ENCODE peak calls at places on chromosomes 16 and 17, in five cellular contexts. S is cardiac fibroblast, P is psoas muscle, O is skeletal muscle cell, Z is adrenal gland. B is an unnamed sample.

GRCh38 chr16:11309895-11310633 is 28.9 kb upstream of the PRM1 start:
- DNase-seq in S (no peak), P (no peak), O (no peak), Z (no peak), B (no peak)

GRCh38 chr16:15605869-15606520 is 37.0 kb downstream of the MARF1 start:
- DNase-seq in S (no peak), P (no peak), O (no peak), Z (no peak), B (no peak)

GRCh38 chr16:19291459-19291858 is 5.9 kb downstream of the CLEC19A start:
- DNase-seq in S (peak; percentile 3), P (no peak), O (no peak), Z (peak; percentile 45), B (no peak)

GRCh38 chr16:31696968-31697743 is 169.5 kb downstream of the AHSP start:
- DNase-seq in S (peak; percentile 55), P (no peak), O (peak; percentile 10), Z (no peak), B (no peak)

GRCh38 chr17:31068291-31068690 is 26.5 kb upstream of the NF1 start:
- DNase-seq in S (peak; percentile 48), P (no peak), O (no peak), Z (peak; percentile 28), B (no peak)

GRCh38 chr17:68707032-68707431 is 105.9 kb upstream of the FAM20A start:
- DNase-seq in S (peak; percentile 33), P (no peak), O (no peak), Z (no peak), B (no peak)

GRCh38 chr17:7023576-7024401 is 939 bp downstream of the BCL6B start:
- DNase-seq in S (peak; percentile 95), P (peak; percentile 94), O (peak; percentile 45), Z (peak; percentile 96), B (no peak)

GRCh38 chr16:65200857-65201256 is 79.0 kb upstream of the CDH11 start:
- DNase-seq in S (peak; percentile 78), P (no peak), O (peak; percentile 40), Z (no peak), B (no peak)

GRCh38 chr16:57253410-57253927 is 8.4 kb downstream of the ARL2BP start:
- DNase-seq in S (peak; percentile 41), P (no peak), O (no peak), Z (no peak), B (no peak)

GRCh38 chr17:64315032-64315490 is 52.0 kb upstream of the TEX2 start:
- DNase-seq in S (peak; percentile 74), P (peak; percentile 95), O (peak; percentile 22), Z (peak; percentile 83), B (no peak)

DNA sequence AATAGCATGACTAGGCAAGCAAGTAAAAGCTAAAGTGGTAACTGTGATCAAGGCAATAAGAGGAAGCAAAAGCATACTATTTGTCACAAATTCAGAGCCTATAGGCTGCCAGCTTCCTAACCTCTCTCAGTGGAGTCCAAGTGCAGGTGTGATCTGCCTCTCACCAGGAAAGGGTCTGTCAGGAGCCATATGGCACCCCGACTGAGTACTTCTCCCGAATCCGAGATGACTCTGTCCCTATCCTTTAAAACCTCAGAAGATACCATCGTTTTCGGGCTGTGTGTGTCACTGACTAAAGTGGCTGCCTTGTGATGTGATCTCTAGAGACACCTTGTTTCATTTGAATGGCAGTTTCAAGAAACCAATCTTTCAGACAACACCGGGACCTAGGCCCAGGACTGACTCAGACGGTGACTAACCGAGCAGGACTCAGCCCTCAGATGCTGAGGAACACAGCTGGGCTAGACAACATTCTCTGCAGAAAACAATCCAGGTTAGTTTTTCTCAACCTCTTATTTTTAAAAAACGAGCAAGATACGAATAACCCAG is 63.6 kb downstream of the SMG6 start:
- DNase-seq in S (peak; percentile 94), P (peak; percentile 82), O (peak; percentile 75), Z (peak; percentile 81), B (peak; percentile 77)
- H3K4me3 ChIP-seq in S (no peak overlapping the region), P (peak overlapping the region; percentile 27), O (no peak overlapping the region), Z (no peak overlapping the region), B (no peak overlapping the region)

DNA sequence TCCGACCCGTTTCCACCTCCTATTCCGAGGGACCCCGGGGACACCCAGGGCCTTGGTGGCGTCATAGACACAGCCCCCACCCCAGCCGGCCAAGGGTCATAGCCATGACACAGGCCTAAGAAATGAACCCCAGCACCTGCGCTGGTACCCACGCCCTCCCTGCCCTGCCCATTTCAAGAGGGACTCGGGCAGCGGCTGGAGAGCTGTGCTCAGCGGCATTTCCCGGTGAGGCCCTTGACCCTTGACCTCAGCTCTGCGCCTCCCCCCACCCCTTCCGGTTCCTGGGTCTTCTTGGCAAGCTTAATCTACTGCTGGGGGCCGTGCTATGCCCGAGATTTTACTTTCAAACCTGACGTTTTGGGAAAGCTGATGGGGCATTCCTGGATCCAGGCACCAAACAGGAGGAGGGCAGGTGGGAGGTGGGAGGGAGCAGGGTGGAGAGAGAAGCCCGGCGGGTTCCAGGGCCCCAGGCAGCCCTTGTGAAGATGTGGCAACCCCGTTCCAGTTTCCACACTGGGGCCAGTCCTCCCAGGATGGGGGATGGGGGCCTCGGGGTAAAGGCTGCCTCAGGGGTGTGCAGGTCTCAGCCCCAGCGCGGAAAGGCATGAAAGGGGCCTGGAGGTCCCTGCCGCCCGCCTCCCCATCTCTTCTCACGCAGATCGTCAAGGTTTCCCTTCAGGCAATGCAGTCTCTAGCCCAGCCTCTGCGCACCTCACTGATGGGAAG is at the start of gene SLC22A31:
- DNase-seq in S (no peak), P (peak; percentile 35), O (no peak), Z (no peak), B (no peak)
- H3K4me3 ChIP-seq in S (no peak within 1 kb of the TSS), P (peak within 1 kb of the TSS; percentile 48), O (peak within 1 kb of the TSS; percentile 37), Z (peak within 1 kb of the TSS; percentile 56), B (no peak within 1 kb of the TSS)

GRCh38 chr17:58531661-58532554 is 17.5 kb upstream of the MTMR4 start:
- DNase-seq in S (no peak), P (peak; percentile 74), O (no peak), Z (peak; percentile 72), B (no peak)
- H3K4me3 ChIP-seq in S (peak overlapping the region; percentile 54), P (peak overlapping the region; percentile 73), O (peak overlapping the region; percentile 48), Z (peak overlapping the region; percentile 75), B (peak overlapping the region; percentile 50)

GRCh38 chr17:309361-309888 is 43.2 kb downstream of the RPH3AL start:
- DNase-seq in S (no peak), P (peak; percentile 49), O (no peak), Z (peak; percentile 14), B (no peak)
- H3K4me3 ChIP-seq in S (no peak overlapping the region), P (no peak overlapping the region), O (no peak overlapping the region), Z (no peak overlapping the region), B (no peak overlapping the region)

DNA sequence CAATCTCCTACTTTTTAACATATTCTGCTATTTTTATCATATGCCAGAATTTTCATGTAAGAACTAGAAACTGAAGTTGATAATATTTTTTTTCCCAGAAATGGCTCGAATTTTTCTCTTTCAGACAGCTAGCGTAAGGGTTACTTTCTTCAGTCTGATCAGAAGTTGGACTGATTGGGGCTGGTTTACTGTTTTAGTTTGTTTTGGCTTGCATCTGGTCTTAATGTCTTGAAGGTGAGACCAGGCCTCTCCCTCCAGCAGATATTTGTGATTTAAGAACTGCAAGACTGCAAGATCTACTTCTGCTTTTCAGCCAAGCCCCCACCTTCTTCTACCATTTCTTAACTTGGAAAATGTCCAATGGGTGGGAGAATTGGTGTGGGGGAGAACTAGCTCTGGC is 266.4 kb downstream of the HAPSTR1 start:
- DNase-seq in S (no peak), P (no peak), O (no peak), Z (no peak), B (no peak)
- H3K4me3 ChIP-seq in S (no peak overlapping the region), P (no peak overlapping the region), O (no peak overlapping the region), Z (no peak overlapping the region), B (no peak overlapping the region)

DNA sequence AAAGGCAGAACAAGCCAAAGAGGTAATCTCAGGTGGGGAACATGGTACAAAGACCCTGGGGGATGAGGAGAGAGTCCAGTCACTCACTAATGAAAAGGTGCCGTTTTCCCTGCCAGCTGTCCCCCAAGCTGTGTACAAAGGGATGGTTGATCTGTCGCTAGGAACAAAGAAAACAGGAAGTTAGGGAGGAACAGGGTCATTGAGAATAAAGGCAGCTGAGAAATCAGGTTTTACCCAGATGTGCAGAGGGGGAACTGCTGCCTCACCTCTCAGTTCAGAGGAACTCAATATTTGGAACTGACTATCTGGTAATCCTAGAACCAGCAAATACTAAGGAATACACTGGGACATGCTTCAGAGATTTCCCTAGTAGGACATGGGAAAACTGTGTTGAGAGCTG is 1.5 kb downstream of the RSKR start:
- DNase-seq in S (no peak), P (no peak), O (no peak), Z (no peak), B (no peak)
- H3K4me3 ChIP-seq in S (no peak overlapping the region), P (no peak overlapping the region), O (no peak overlapping the region), Z (no peak overlapping the region), B (no peak overlapping the region)

DNA sequence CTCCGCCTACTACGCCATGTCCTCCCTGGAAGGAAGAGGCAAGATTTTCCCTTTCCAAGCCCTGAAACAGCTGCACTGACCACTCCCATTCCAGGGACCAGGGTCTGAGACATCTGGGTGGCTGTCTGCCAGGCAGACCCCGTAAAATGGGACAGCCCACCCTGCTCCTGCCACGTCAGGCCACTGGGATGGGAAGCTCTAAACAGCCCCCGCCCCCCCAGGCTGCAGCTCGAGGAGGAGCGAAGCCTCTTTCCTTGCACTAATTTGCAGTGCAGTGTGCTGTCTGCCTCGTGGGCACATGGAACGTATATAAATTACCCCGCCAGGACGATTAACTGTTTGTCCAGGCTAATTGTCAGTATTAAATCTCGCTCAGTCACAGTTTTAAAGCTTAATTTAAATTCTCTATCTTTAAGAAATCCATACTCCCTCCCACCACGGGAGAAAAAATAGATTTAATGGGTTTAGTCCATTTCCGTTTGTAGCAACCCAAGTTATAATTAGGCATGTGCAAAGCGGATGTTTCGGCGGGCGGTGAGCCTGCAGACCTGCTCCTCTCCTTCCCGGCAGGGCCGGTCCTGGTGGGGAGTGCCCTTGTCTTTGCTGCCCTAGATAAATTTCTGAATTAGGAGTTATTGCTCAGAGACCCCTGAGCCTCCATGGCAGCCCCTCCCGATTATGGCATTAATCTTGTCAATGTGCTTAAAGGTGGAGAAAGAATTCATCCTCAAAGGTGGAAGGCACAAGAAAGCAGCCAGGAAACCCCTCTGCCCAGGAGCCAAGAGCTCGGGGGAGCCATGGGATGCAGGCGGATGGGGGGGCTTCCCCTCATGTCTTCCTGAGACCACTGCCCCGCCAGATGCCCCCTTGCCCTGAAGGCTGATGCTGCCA is 268.0 kb upstream of the TNRC6C start:
- DNase-seq in S (no peak), P (peak; percentile 65), O (no peak), Z (no peak), B (no peak)
- H3K4me3 ChIP-seq in S (no peak overlapping the region), P (peak overlapping the region; percentile 2), O (peak overlapping the region; percentile 29), Z (peak overlapping the region; percentile 18), B (no peak overlapping the region)

GRCh38 chr17:59643159-59643857 is 23.6 kb downstream of the CLTC start:
- DNase-seq in S (peak; percentile 68), P (no peak), O (no peak), Z (no peak), B (no peak)
- H3K4me3 ChIP-seq in S (no peak overlapping the region), P (no peak overlapping the region), O (no peak overlapping the region), Z (no peak overlapping the region), B (no peak overlapping the region)

DNA sequence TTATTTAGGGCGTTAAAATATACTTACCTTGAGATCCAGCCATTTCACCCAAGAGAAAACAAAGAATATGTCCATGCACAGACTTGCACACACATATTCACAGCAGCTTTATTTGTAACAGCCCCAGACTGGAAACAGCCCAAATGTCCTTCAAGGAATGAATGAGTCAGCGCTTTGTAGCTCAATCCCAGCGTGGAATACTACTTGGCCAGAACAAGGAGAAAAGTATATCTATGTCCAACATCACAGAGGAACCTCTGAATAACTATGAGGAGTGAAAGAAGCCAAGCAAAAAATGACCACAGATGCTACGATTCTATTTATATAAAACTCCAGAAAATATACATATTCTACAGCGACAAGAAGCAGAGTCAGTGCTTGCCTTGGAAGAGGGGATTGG is 158.3 kb downstream of the ENGASE start:
- DNase-seq in S (no peak), P (no peak), O (no peak), Z (no peak), B (no peak)
- H3K4me3 ChIP-seq in S (no peak overlapping the region), P (no peak overlapping the region), O (no peak overlapping the region), Z (no peak overlapping the region), B (no peak overlapping the region)

GRCh38 chr17:36931096-36931696 is 6.1 kb upstream of the LHX1 start:
- DNase-seq in S (no peak), P (no peak), O (no peak), Z (no peak), B (no peak)
- H3K4me3 ChIP-seq in S (no peak overlapping the region), P (no peak overlapping the region), O (no peak overlapping the region), Z (no peak overlapping the region), B (no peak overlapping the region)

B was measured in astrocyte of the cerebellum.